ENCODE peak calls at places on chromosome 11, in ten cellular contexts. One of them, this sample, is unnamed. For H3K9me3, the result is how much of the 10 kb centered on the place peaks cover.

GRCh38 chr11:87722756-87723599 is 452.3 kb downstream of the RAB38 start:
- DNase-seq in A549: peak
- DNase-seq in spleen: no peak
- DNase-seq in CD4-positive, CD25-positive, alpha-beta regulatory T cell: no peak
- DNase-seq in fibroblast of lung: peak
- DNase-seq in heart left ventricle: no peak
- DNase-seq in kidney: no peak
- DNase-seq in stomach: peak
- DNase-seq in HCT116: no peak
- DNase-seq in upper lobe of right lung: peak
- DNase-seq in this sample: no peak

GRCh38 chr11:43648888-43649287 is 31.6 kb upstream of the HSD17B12 start:
- DNase-seq in A549: no peak
- DNase-seq in spleen: no peak
- DNase-seq in CD4-positive, CD25-positive, alpha-beta regulatory T cell: no peak
- DNase-seq in fibroblast of lung: no peak
- DNase-seq in heart left ventricle: no peak
- DNase-seq in kidney: no peak
- DNase-seq in stomach: no peak
- DNase-seq in HCT116: no peak
- DNase-seq in upper lobe of right lung: no peak
- DNase-seq in this sample: no peak

GRCh38 chr11:58907780-58908179 is 31.5 kb upstream of the GLYATL1 start:
- DNase-seq in A549: no peak
- DNase-seq in spleen: no peak
- DNase-seq in CD4-positive, CD25-positive, alpha-beta regulatory T cell: no peak
- DNase-seq in fibroblast of lung: no peak
- DNase-seq in heart left ventricle: no peak
- DNase-seq in kidney: no peak
- DNase-seq in stomach: no peak
- DNase-seq in HCT116: no peak
- DNase-seq in upper lobe of right lung: no peak
- DNase-seq in this sample: no peak

GRCh38 chr11:73047773-73048371 is 94.2 kb downstream of the FCHSD2 start:
- DNase-seq in A549: no peak
- DNase-seq in spleen: no peak
- DNase-seq in CD4-positive, CD25-positive, alpha-beta regulatory T cell: peak
- DNase-seq in fibroblast of lung: no peak
- DNase-seq in heart left ventricle: no peak
- DNase-seq in kidney: no peak
- DNase-seq in stomach: no peak
- DNase-seq in HCT116: no peak
- DNase-seq in upper lobe of right lung: no peak
- DNase-seq in this sample: no peak

GRCh38 chr11:80722616-80723015 is 1281.8 kb upstream of the TENM4 start:
- DNase-seq in A549: no peak
- DNase-seq in spleen: no peak
- DNase-seq in CD4-positive, CD25-positive, alpha-beta regulatory T cell: no peak
- DNase-seq in fibroblast of lung: peak
- DNase-seq in heart left ventricle: no peak
- DNase-seq in kidney: no peak
- DNase-seq in stomach: no peak
- DNase-seq in HCT116: no peak
- DNase-seq in upper lobe of right lung: no peak
- DNase-seq in this sample: no peak

GRCh38 chr11:124633355-124633754 is 10.7 kb downstream of the TBRG1 start:
- DNase-seq in A549: peak
- DNase-seq in spleen: no peak
- DNase-seq in CD4-positive, CD25-positive, alpha-beta regulatory T cell: no peak
- DNase-seq in fibroblast of lung: no peak
- DNase-seq in heart left ventricle: no peak
- DNase-seq in kidney: no peak
- DNase-seq in stomach: no peak
- DNase-seq in HCT116: no peak
- DNase-seq in upper lobe of right lung: no peak
- DNase-seq in this sample: no peak

GRCh38 chr11:69625476-69625875 is 15.5 kb upstream of the CCND1 start:
- DNase-seq in A549: no peak
- DNase-seq in spleen: no peak
- DNase-seq in CD4-positive, CD25-positive, alpha-beta regulatory T cell: no peak
- DNase-seq in fibroblast of lung: no peak
- DNase-seq in heart left ventricle: no peak
- DNase-seq in kidney: no peak
- DNase-seq in stomach: no peak
- DNase-seq in HCT116: no peak
- DNase-seq in upper lobe of right lung: no peak
- DNase-seq in this sample: no peak

GRCh38 chr11:47980093-47980906 is at the start of gene PTPRJ:
- DNase-seq in A549: peak
- DNase-seq in spleen: peak
- DNase-seq in CD4-positive, CD25-positive, alpha-beta regulatory T cell: peak
- DNase-seq in fibroblast of lung: peak
- DNase-seq in heart left ventricle: peak
- DNase-seq in kidney: peak
- DNase-seq in stomach: peak
- DNase-seq in HCT116: no peak
- DNase-seq in upper lobe of right lung: peak
- DNase-seq in this sample: peak

GRCh38 chr11:126318642-126319373 is 14.9 kb downstream of the DCPS start:
- DNase-seq in A549: no peak
- DNase-seq in spleen: no peak
- DNase-seq in CD4-positive, CD25-positive, alpha-beta regulatory T cell: no peak
- DNase-seq in fibroblast of lung: peak
- DNase-seq in heart left ventricle: peak
- DNase-seq in kidney: no peak
- DNase-seq in stomach: no peak
- DNase-seq in HCT116: no peak
- DNase-seq in upper lobe of right lung: no peak
- DNase-seq in this sample: no peak

GRCh38 chr11:16382177-16382576 is 25.8 kb upstream of the SOX6 start:
- DNase-seq in A549: no peak
- DNase-seq in spleen: no peak
- DNase-seq in CD4-positive, CD25-positive, alpha-beta regulatory T cell: no peak
- DNase-seq in fibroblast of lung: no peak
- DNase-seq in heart left ventricle: no peak
- DNase-seq in kidney: no peak
- DNase-seq in stomach: no peak
- DNase-seq in HCT116: no peak
- DNase-seq in upper lobe of right lung: no peak
- DNase-seq in this sample: no peak

GRCh38 chr11:120198787-120199469 is 11.9 kb upstream of the OAF start:
- DNase-seq in A549: no peak
- DNase-seq in spleen: peak
- DNase-seq in CD4-positive, CD25-positive, alpha-beta regulatory T cell: no peak
- DNase-seq in fibroblast of lung: no peak
- DNase-seq in heart left ventricle: no peak
- DNase-seq in kidney: peak
- DNase-seq in stomach: no peak
- DNase-seq in HCT116: no peak
- DNase-seq in upper lobe of right lung: no peak
- DNase-seq in this sample: no peak

GRCh38 chr11:7060828-7061227 is 28.0 kb upstream of the RBMXL2 start:
- DNase-seq in A549: no peak
- DNase-seq in spleen: no peak
- DNase-seq in CD4-positive, CD25-positive, alpha-beta regulatory T cell: no peak
- DNase-seq in fibroblast of lung: peak
- DNase-seq in heart left ventricle: no peak
- DNase-seq in kidney: no peak
- DNase-seq in stomach: no peak
- DNase-seq in HCT116: no peak
- DNase-seq in upper lobe of right lung: no peak
- DNase-seq in this sample: no peak

GRCh38 chr11:36513965-36514364 is 3.9 kb upstream of the TRAF6 start:
- DNase-seq in A549: no peak
- DNase-seq in spleen: no peak
- DNase-seq in CD4-positive, CD25-positive, alpha-beta regulatory T cell: no peak
- DNase-seq in fibroblast of lung: no peak
- DNase-seq in heart left ventricle: no peak
- DNase-seq in kidney: no peak
- DNase-seq in stomach: no peak
- DNase-seq in HCT116: no peak
- DNase-seq in upper lobe of right lung: no peak
- DNase-seq in this sample: no peak

GRCh38 chr11:44780940-44781631 is 54.3 kb downstream of the TSPAN18 start:
- DNase-seq in A549: no peak
- DNase-seq in spleen: peak
- DNase-seq in CD4-positive, CD25-positive, alpha-beta regulatory T cell: no peak
- DNase-seq in fibroblast of lung: peak
- DNase-seq in heart left ventricle: peak
- DNase-seq in kidney: peak
- DNase-seq in stomach: no peak
- DNase-seq in HCT116: no peak
- DNase-seq in upper lobe of right lung: peak
- DNase-seq in this sample: no peak

GRCh38 chr11:130769782-130770565 is 146.3 kb downstream of the SNX19 start:
- DNase-seq in A549: no peak
- DNase-seq in spleen: no peak
- DNase-seq in CD4-positive, CD25-positive, alpha-beta regulatory T cell: no peak
- DNase-seq in fibroblast of lung: no peak
- DNase-seq in heart left ventricle: no peak
- DNase-seq in kidney: no peak
- DNase-seq in stomach: no peak
- DNase-seq in HCT116: no peak
- DNase-seq in upper lobe of right lung: no peak
- DNase-seq in this sample: no peak

GRCh38 chr11:48051217-48051848 is 71.0 kb downstream of the PTPRJ start:
- DNase-seq in A549: no peak
- DNase-seq in spleen: no peak
- DNase-seq in CD4-positive, CD25-positive, alpha-beta regulatory T cell: no peak
- DNase-seq in fibroblast of lung: no peak
- DNase-seq in heart left ventricle: no peak
- DNase-seq in kidney: no peak
- DNase-seq in stomach: no peak
- DNase-seq in HCT116: no peak
- DNase-seq in upper lobe of right lung: no peak
- DNase-seq in this sample: no peak

GRCh38 chr11:130068986-130069683 is 559 bp upstream of the APLP2 start:
- DNase-seq in A549: peak
- DNase-seq in spleen: peak
- DNase-seq in CD4-positive, CD25-positive, alpha-beta regulatory T cell: peak
- DNase-seq in fibroblast of lung: peak
- DNase-seq in heart left ventricle: peak
- DNase-seq in kidney: peak
- DNase-seq in stomach: peak
- DNase-seq in HCT116: peak
- DNase-seq in upper lobe of right lung: peak
- DNase-seq in this sample: peak

GRCh38 chr11:128098840-128099239 is 488.5 kb downstream of the ETS1 start:
- DNase-seq in A549: no peak
- DNase-seq in spleen: no peak
- DNase-seq in CD4-positive, CD25-positive, alpha-beta regulatory T cell: no peak
- DNase-seq in fibroblast of lung: no peak
- DNase-seq in heart left ventricle: no peak
- DNase-seq in kidney: no peak
- DNase-seq in stomach: no peak
- DNase-seq in HCT116: no peak
- DNase-seq in upper lobe of right lung: no peak
- DNase-seq in this sample: no peak
- H3K9me3 ChIP-seq in A549: under half
- H3K9me3 ChIP-seq in spleen: under half
- H3K9me3 ChIP-seq in CD4-positive, CD25-positive, alpha-beta regulatory T cell: under half
- H3K9me3 ChIP-seq in fibroblast of lung: under half
- H3K9me3 ChIP-seq in heart left ventricle: under half
- H3K9me3 ChIP-seq in kidney: under half
- H3K9me3 ChIP-seq in stomach: under half
- H3K9me3 ChIP-seq in HCT116: under half
- H3K9me3 ChIP-seq in upper lobe of right lung: under half
- H3K9me3 ChIP-seq in this sample: under half

GRCh38 chr11:3950996-3951662 is 95.7 kb downstream of the STIM1 start:
- DNase-seq in A549: peak
- DNase-seq in spleen: no peak
- DNase-seq in CD4-positive, CD25-positive, alpha-beta regulatory T cell: peak
- DNase-seq in fibroblast of lung: peak
- DNase-seq in heart left ventricle: no peak
- DNase-seq in kidney: no peak
- DNase-seq in stomach: no peak
- DNase-seq in HCT116: no peak
- DNase-seq in upper lobe of right lung: no peak
- DNase-seq in this sample: no peak

GRCh38 chr11:3944198-3944597 is 88.7 kb downstream of the STIM1 start:
- DNase-seq in A549: no peak
- DNase-seq in spleen: no peak
- DNase-seq in CD4-positive, CD25-positive, alpha-beta regulatory T cell: no peak
- DNase-seq in fibroblast of lung: no peak
- DNase-seq in heart left ventricle: peak
- DNase-seq in kidney: no peak
- DNase-seq in stomach: no peak
- DNase-seq in HCT116: no peak
- DNase-seq in upper lobe of right lung: no peak
- DNase-seq in this sample: no peak

GRCh38 chr11:3949132-3949531 is 93.7 kb downstream of the STIM1 start:
- DNase-seq in A549: no peak
- DNase-seq in spleen: no peak
- DNase-seq in CD4-positive, CD25-positive, alpha-beta regulatory T cell: peak
- DNase-seq in fibroblast of lung: no peak
- DNase-seq in heart left ventricle: no peak
- DNase-seq in kidney: no peak
- DNase-seq in stomach: no peak
- DNase-seq in HCT116: no peak
- DNase-seq in upper lobe of right lung: no peak
- DNase-seq in this sample: no peak

GRCh38 chr11:3946445-3947017 is 91.1 kb downstream of the STIM1 start:
- DNase-seq in A549: no peak
- DNase-seq in spleen: no peak
- DNase-seq in CD4-positive, CD25-positive, alpha-beta regulatory T cell: no peak
- DNase-seq in fibroblast of lung: no peak
- DNase-seq in heart left ventricle: no peak
- DNase-seq in kidney: no peak
- DNase-seq in stomach: no peak
- DNase-seq in HCT116: no peak
- DNase-seq in upper lobe of right lung: no peak
- DNase-seq in this sample: no peak

GRCh38 chr11:3947084-3947483 is 91.6 kb downstream of the STIM1 start:
- DNase-seq in A549: no peak
- DNase-seq in spleen: no peak
- DNase-seq in CD4-positive, CD25-positive, alpha-beta regulatory T cell: peak
- DNase-seq in fibroblast of lung: peak
- DNase-seq in heart left ventricle: peak
- DNase-seq in kidney: no peak
- DNase-seq in stomach: no peak
- DNase-seq in HCT116: no peak
- DNase-seq in upper lobe of right lung: no peak
- DNase-seq in this sample: peak
- H3K27ac ChIP-seq in A549: no peak
- H3K27ac ChIP-seq in spleen: peak
- H3K27ac ChIP-seq in CD4-positive, CD25-positive, alpha-beta regulatory T cell: peak
- H3K27ac ChIP-seq in fibroblast of lung: no peak
- H3K27ac ChIP-seq in heart left ventricle: peak
- H3K27ac ChIP-seq in kidney: no peak
- H3K27ac ChIP-seq in stomach: peak
- H3K27ac ChIP-seq in HCT116: no peak
- H3K27ac ChIP-seq in upper lobe of right lung: peak
- H3K27ac ChIP-seq in this sample: peak

GRCh38 chr11:114604179-114604813 is 8.7 kb upstream of the NXPE4 start:
- DNase-seq in A549: no peak
- DNase-seq in spleen: no peak
- DNase-seq in CD4-positive, CD25-positive, alpha-beta regulatory T cell: no peak
- DNase-seq in fibroblast of lung: no peak
- DNase-seq in heart left ventricle: no peak
- DNase-seq in kidney: no peak
- DNase-seq in stomach: no peak
- DNase-seq in HCT116: no peak
- DNase-seq in upper lobe of right lung: no peak
- DNase-seq in this sample: no peak
- H3K9me3 ChIP-seq in A549: under half
- H3K9me3 ChIP-seq in spleen: under half
- H3K9me3 ChIP-seq in CD4-positive, CD25-positive, alpha-beta regulatory T cell: under half
- H3K9me3 ChIP-seq in fibroblast of lung: under half
- H3K9me3 ChIP-seq in heart left ventricle: under half
- H3K9me3 ChIP-seq in kidney: under half
- H3K9me3 ChIP-seq in stomach: under half
- H3K9me3 ChIP-seq in HCT116: under half
- H3K9me3 ChIP-seq in upper lobe of right lung: under half
- H3K9me3 ChIP-seq in this sample: under half

GRCh38 chr11:101975734-101976133 is 59.4 kb upstream of the ANGPTL5 start:
- DNase-seq in A549: no peak
- DNase-seq in spleen: no peak
- DNase-seq in CD4-positive, CD25-positive, alpha-beta regulatory T cell: no peak
- DNase-seq in fibroblast of lung: no peak
- DNase-seq in heart left ventricle: no peak
- DNase-seq in kidney: no peak
- DNase-seq in stomach: no peak
- DNase-seq in HCT116: no peak
- DNase-seq in upper lobe of right lung: no peak
- DNase-seq in this sample: no peak
- H3K27ac ChIP-seq in A549: no peak
- H3K27ac ChIP-seq in spleen: no peak
- H3K27ac ChIP-seq in CD4-positive, CD25-positive, alpha-beta regulatory T cell: no peak
- H3K27ac ChIP-seq in fibroblast of lung: no peak
- H3K27ac ChIP-seq in heart left ventricle: no peak
- H3K27ac ChIP-seq in kidney: no peak
- H3K27ac ChIP-seq in stomach: no peak
- H3K27ac ChIP-seq in HCT116: no peak
- H3K27ac ChIP-seq in upper lobe of right lung: no peak
- H3K27ac ChIP-seq in this sample: no peak

This sample was measured in CD8-positive, alpha-beta memory T cell.